ENCODE peak calls at places on chromosomes 11 and 22, in ten cellular contexts. W, R, P, K, X, N, F, J, T and O are unnamed samples.

GRCh38 chr11:95545116-95545875 is 244.3 kb downstream of the FAM76B start:
- DNase-seq in P (no peak), K (no peak), T (no peak), X (no peak), W (peak), J (no peak), F (no peak), N (no peak), R (no peak), O (peak)

GRCh38 chr11:6259638-6260019 is at the start of gene CCKBR:
- DNase-seq in R (no peak), N (no peak), X (no peak), J (no peak), P (peak), K (no peak), W (peak), F (no peak), T (no peak), O (peak)

GRCh38 chr11:27913650-27914049 is 194.3 kb downstream of the KIF18A start:
- DNase-seq in N (no peak), F (no peak), W (no peak), T (no peak), K (no peak), X (no peak), P (no peak), R (no peak), J (no peak), O (no peak)

GRCh38 chr22:36726007-36726380 is 22.4 kb upstream of the CACNG2 start:
- DNase-seq in T (no peak), N (no peak), R (no peak), P (no peak), J (no peak), W (no peak), X (no peak), K (no peak), F (no peak), O (no peak)

GRCh38 chr22:24969588-24970301 is 17.2 kb downstream of the KIAA1671 start:
- DNase-seq in F (peak), P (no peak), W (no peak), N (no peak), R (no peak), K (no peak), J (no peak), X (no peak), T (no peak), O (peak)

GRCh38 chr22:24905909-24906308 is 40.6 kb downstream of the LHFPL7 start:
- DNase-seq in W (no peak), F (no peak), K (no peak), N (no peak), P (no peak), J (no peak), R (no peak), X (no peak), T (no peak), O (no peak)

GRCh38 chr11:11952036-11952435 is 56.4 kb downstream of the DKK3 start:
- DNase-seq in N (no peak), X (no peak), K (no peak), W (no peak), P (no peak), J (no peak), T (no peak), F (no peak), R (no peak), O (no peak)

GRCh38 chr11:33658195-33658900 is 42.3 kb downstream of the C11orf91 start:
- DNase-seq in W (no peak), N (no peak), R (no peak), X (no peak), F (no peak), K (no peak), J (no peak), T (no peak), P (no peak), O (peak)

GRCh38 chr11:353315-353857 is 15.9 kb upstream of the B4GALNT4 start:
- DNase-seq in R (no peak), F (peak), P (no peak), T (no peak), K (peak), J (no peak), X (no peak), N (peak), W (no peak), O (no peak)

GRCh38 chr11:6747097-6747662 is 24.6 kb downstream of the OR2AG2 start:
- DNase-seq in K (no peak), R (no peak), J (no peak), T (no peak), F (no peak), P (no peak), X (no peak), N (no peak), W (no peak), O (no peak)

GRCh38 chr11:72813740-72814138 is 472 bp upstream of the ATG16L2 start:
- DNase-seq in X (peak), W (peak), K (peak), F (peak), N (no peak), T (peak), R (peak), J (peak), P (peak), O (peak)

GRCh38 chr22:27409299-27409698 is 392.3 kb downstream of the MN1 start:
- DNase-seq in J (no peak), K (no peak), R (no peak), P (no peak), N (no peak), W (no peak), X (no peak), T (no peak), F (no peak), O (no peak)

GRCh38 chr11:116615211-116615865 is 157.4 kb downstream of the BUD13 start:
- DNase-seq in P (no peak), X (no peak), J (no peak), W (no peak), T (no peak), F (no peak), N (no peak), K (no peak), R (no peak), O (peak)

GRCh38 chr11:285894-286220 is 3.1 kb upstream of the PGGHG start:
- DNase-seq in X (no peak), K (no peak), J (no peak), W (no peak), T (no peak), R (no peak), N (no peak), F (peak), P (no peak), O (no peak)

GRCh38 chr22:38618682-38619081 is 37.5 kb downstream of the FAM227A start:
- DNase-seq in P (no peak), R (no peak), N (no peak), X (no peak), W (no peak), F (no peak), J (no peak), T (no peak), K (no peak), O (no peak)

GRCh38 chr11:5605849-5606248 is 9.4 kb downstream of the TRIM6 start:
- DNase-seq in X (peak), J (peak), K (no peak), T (no peak), F (no peak), R (no peak), N (no peak), P (no peak), W (no peak), O (no peak)

GRCh38 chr11:118910309-118911112 is 15.2 kb downstream of the BCL9L start:
- DNase-seq in X (no peak), T (no peak), P (no peak), F (peak), W (no peak), N (peak), K (peak), R (peak), J (peak), O (no peak)